ENCODE peak calls at places on chromosomes 7 and 10, in nine cellular contexts. U is A549, G is testis, E is heart right ventricle, T is uterus, N is cardiac muscle cell, Q is PC-3, H is right lobe of liver, Z is GM23338. K is an unnamed sample. For H3K4me1, the result is how much of the 10 kb centered on the place peaks cover.

GRCh38 chr7:38224392-38224791 is 46.3 kb downstream of the STARD3NL start:
- DNase-seq in G (no peak), N (no peak), Z (no peak), T (no peak), U (no peak), H (no peak), Q (no peak), E (no peak), K (no peak)

GRCh38 chr7:107501593-107501992 is 31.7 kb downstream of the GPR22 start:
- DNase-seq in U (peak), T (no peak), E (no peak), H (no peak), Z (peak), N (peak), Q (peak), G (peak), K (no peak)

GRCh38 chr10:123583639-123584418 is 82.3 kb upstream of the GPR26 start:
- DNase-seq in N (peak), G (peak), Q (peak), H (peak), Z (peak), E (peak), U (peak), T (peak), K (no peak)

GRCh38 chr10:628386-629045 is 61.0 kb downstream of the DIP2C start:
- DNase-seq in Q (no peak), H (peak), T (no peak), E (no peak), U (no peak), G (no peak), Z (no peak), N (no peak), K (no peak)

GRCh38 chr10:26486985-26487850 is 49.1 kb downstream of the APBB1IP start:
- DNase-seq in T (peak), E (no peak), Q (peak), G (no peak), U (peak), H (no peak), N (peak), Z (no peak), K (peak)

GRCh38 chr10:31706921-31707571 is 221.6 kb downstream of the ARHGAP12 start:
- DNase-seq in Q (no peak), E (peak), Z (no peak), G (peak), U (no peak), H (no peak), N (peak), T (peak), K (no peak)

GRCh38 chr10:61937631-61938284 is 36.3 kb downstream of the ARID5B start:
- DNase-seq in U (no peak), N (peak), H (no peak), G (no peak), T (no peak), Z (no peak), E (no peak), Q (peak), K (no peak)

GRCh38 chr10:125144693-125145623 is 15.4 kb downstream of the CTBP2 start:
- DNase-seq in N (peak), Z (peak), H (no peak), Q (no peak), U (peak), E (peak), G (peak), T (peak), K (no peak)

GRCh38 chr7:73918926-73919693 is 58.2 kb downstream of the TMEM270 start:
- DNase-seq in U (no peak), H (no peak), Q (no peak), E (no peak), T (no peak), G (no peak), Z (peak), N (no peak), K (no peak)

GRCh38 chr7:99098824-99099498 is 44.9 kb downstream of the SMURF1 start:
- DNase-seq in T (no peak), Q (peak), H (no peak), Z (peak), N (peak), U (peak), G (no peak), E (no peak), K (no peak)

GRCh38 chr7:29277436-29278215 is 83.1 kb downstream of the CHN2 start:
- DNase-seq in U (no peak), Z (no peak), T (no peak), G (no peak), E (no peak), H (no peak), N (no peak), Q (no peak), K (no peak)

GRCh38 chr7:28020302-28020940 is 160.2 kb downstream of the JAZF1 start:
- DNase-seq in U (peak), E (peak), Q (peak), N (peak), G (peak), Z (peak), T (peak), H (peak), K (no peak)

GRCh38 chr7:94375167-94375566 is 19.5 kb upstream of the COL1A2 start:
- DNase-seq in H (no peak), E (peak), G (peak), T (peak), N (peak), Z (peak), Q (no peak), U (no peak), K (no peak)

GRCh38 chr10:18582803-18583202 is 68.6 kb downstream of the NSUN6 start:
- DNase-seq in T (no peak), Z (no peak), H (no peak), G (no peak), E (no peak), Q (no peak), U (no peak), N (peak), K (no peak)

GRCh38 chr7:27178366-27178765 is 4.2 kb upstream of the HOXA10 start:
- DNase-seq in U (no peak), Q (no peak), T (peak), E (no peak), Z (no peak), N (no peak), G (no peak), H (no peak), K (peak)

GRCh38 chr10:4474829-4475228 is 351.2 kb upstream of the AKR1E2 start:
- DNase-seq in E (no peak), N (no peak), G (no peak), U (no peak), H (no peak), T (no peak), Q (peak), Z (no peak), K (no peak)

GRCh38 chr10:49272251-49273081 is 26.5 kb upstream of the C10orf71 start:
- DNase-seq in E (peak), T (peak), U (no peak), G (no peak), H (no peak), N (peak), Z (no peak), Q (no peak), K (no peak)

GRCh38 chr7:68321076-68321639 is 1277.1 kb upstream of the AUTS2 start:
- DNase-seq in T (peak), G (peak), U (peak), Q (peak), Z (no peak), N (no peak), E (peak), H (peak), K (no peak)

GRCh38 chr7:25541064-25541463 is 312.8 kb upstream of the NPVF start:
- DNase-seq in E (no peak), Q (no peak), Z (no peak), N (no peak), U (no peak), T (no peak), H (no peak), G (no peak), K (no peak)

GRCh38 chr7:25537678-25538375 is 309.5 kb upstream of the NPVF start:
- DNase-seq in N (no peak), T (no peak), Z (no peak), G (no peak), E (no peak), Q (no peak), U (no peak), H (no peak), K (no peak)
- H3K27ac ChIP-seq in N (no peak), T (no peak), Z (no peak), G (no peak), E (no peak), Q (no peak), U (no peak), H (no peak), K (no peak)

GRCh38 chr7:137925091-137925490 is 76.8 kb downstream of the CREB3L2 start:
- DNase-seq in T (no peak), G (no peak), E (no peak), U (no peak), H (no peak), Z (no peak), Q (no peak), N (no peak), K (no peak)

GRCh38 chr7:137919987-137920386 is 73.2 kb upstream of the DGKI start:
- DNase-seq in G (no peak), U (no peak), Q (no peak), Z (peak), T (no peak), E (no peak), H (no peak), N (no peak), K (no peak)

GRCh38 chr7:137916980-137917645 is 70.3 kb upstream of the DGKI start:
- DNase-seq in H (no peak), T (no peak), E (no peak), N (no peak), G (no peak), Q (no peak), Z (no peak), U (no peak), K (no peak)

GRCh38 chr7:137923380-137923779 is 76.6 kb upstream of the DGKI start:
- DNase-seq in N (no peak), U (peak), G (no peak), T (no peak), E (no peak), Z (no peak), H (no peak), Q (peak), K (no peak)

DNA sequence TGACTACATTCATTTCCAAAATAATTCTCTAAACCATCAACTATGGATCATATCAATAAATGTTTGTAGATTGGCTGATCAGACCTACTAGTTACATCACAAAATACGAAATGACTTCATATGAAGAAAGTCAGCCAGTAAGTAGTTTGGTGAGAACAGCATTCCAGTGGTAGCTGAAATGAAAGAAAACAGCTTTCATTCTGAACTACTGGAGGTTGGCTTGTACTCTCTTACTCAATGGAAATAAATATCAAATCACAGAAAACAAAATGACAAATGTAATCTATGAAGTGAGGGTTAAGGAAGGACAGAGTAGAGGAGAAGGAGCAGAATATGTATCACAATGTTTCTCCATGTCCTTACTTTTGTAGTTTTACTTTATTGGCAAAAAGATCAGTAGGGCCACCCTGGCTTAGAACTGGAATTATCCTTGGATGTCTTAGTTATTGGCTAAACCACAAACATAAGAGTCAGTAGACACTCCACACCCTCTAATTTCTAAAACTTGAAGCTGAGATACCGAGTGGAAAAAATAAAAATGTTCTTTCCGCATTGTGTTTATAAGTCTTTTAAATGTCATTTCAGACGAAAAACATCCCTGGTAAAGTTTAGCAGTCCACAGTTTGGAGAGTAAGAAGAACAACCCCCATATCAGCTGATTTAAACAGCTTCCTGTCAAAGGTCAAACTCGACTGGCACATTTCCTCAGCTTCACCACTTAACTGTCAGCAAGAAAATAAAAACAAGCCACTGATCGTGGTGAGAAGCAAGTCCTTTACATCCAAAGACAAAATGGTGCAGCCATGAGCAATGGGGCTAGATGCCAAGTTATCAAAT is 74.1 kb upstream of the DGKI start:
- DNase-seq in Q (no peak), N (peak), T (peak), Z (no peak), G (no peak), U (no peak), E (no peak), H (no peak), K (no peak)
- H3K4me1 ChIP-seq in Q (under half), N (under half), T (under half), Z (under half), G (under half), U (under half), E (under half), H (under half), K (under half)

GRCh38 chr10:101218423-101219136 is 10.7 kb downstream of the LBX1 start:
- DNase-seq in N (no peak), Q (no peak), H (no peak), G (no peak), T (no peak), E (no peak), Z (no peak), U (no peak), K (no peak)

GRCh38 chr10:101216631-101217425 is 12.4 kb downstream of the LBX1 start:
- DNase-seq in Q (no peak), H (no peak), Z (peak), N (no peak), G (no peak), E (no peak), U (no peak), T (no peak), K (no peak)

GRCh38 chr10:101219137-101219945 is 9.9 kb downstream of the LBX1 start:
- DNase-seq in Z (no peak), U (no peak), Q (peak), T (no peak), E (no peak), H (no peak), N (no peak), G (no peak), K (no peak)

GRCh38 chr10:101216207-101216607 is 13.1 kb downstream of the LBX1 start:
- DNase-seq in Z (peak), H (no peak), G (no peak), N (no peak), E (no peak), U (no peak), Q (no peak), T (no peak), K (no peak)

GRCh38 chr10:101217450-101218281 is 11.6 kb downstream of the LBX1 start:
- DNase-seq in E (no peak), Q (peak), N (peak), H (no peak), T (no peak), U (peak), G (peak), Z (peak), K (no peak)
- TF ChIP-seq CTCF in E (peak), Q (peak), N (peak), H (no peak), T (no peak), U (peak), G (no peak), Z (peak), K (no peak)

GRCh38 chr10:42939237-42939636 is 137.6 kb upstream of the RET start:
- DNase-seq in Z (no peak), E (no peak), Q (no peak), H (no peak), N (no peak), G (no peak), U (no peak), T (no peak), K (no peak)
- H3K27ac ChIP-seq in Z (no peak), E (no peak), Q (no peak), H (no peak), N (no peak), G (no peak), U (no peak), T (no peak), K (no peak)

DNA sequence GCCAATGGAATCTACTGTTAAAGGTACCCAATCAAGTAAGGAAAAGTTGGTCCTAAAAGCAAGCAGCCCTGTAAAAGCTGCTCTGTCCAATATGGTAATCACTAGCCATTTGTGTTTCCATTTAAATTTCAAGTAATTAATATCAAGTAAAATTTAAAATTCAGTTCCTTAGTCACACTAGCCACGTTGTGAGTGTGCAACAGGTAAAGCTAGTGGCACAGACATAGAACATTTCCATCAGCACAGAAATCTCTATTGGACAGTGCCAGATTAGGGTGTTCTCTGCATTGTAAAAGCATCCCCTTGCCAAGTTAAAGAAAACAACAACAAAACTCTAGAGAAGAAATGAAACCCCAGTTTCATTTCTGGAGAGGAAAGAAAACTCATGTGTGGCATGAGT is 4.4 kb downstream of the CAV1 start:
- DNase-seq in N (no peak), G (no peak), T (no peak), E (no peak), H (no peak), U (no peak), Z (no peak), Q (no peak), K (no peak)
- H3K4me1 ChIP-seq in N (under half), G (under half), T (under half), E (half or more), H (under half), U (half or more), Z (under half), Q (under half), K (under half)

GRCh38 chr10:77082601-77083252 is 554.9 kb downstream of the KCNMA1 start:
- DNase-seq in U (no peak), G (no peak), E (no peak), Q (no peak), Z (peak), H (no peak), T (no peak), N (no peak), K (no peak)
- TF ChIP-seq CTCF in U (no peak), G (no peak), E (no peak), Q (no peak), Z (peak), H (no peak), T (no peak), N (peak), K (no peak)

GRCh38 chr7:80078882-80079281 is 55.7 kb upstream of the GNAI1 start:
- DNase-seq in N (no peak), T (no peak), G (no peak), Q (no peak), E (no peak), U (no peak), Z (no peak), H (no peak), K (no peak)
- H3K27ac ChIP-seq in N (no peak), T (no peak), G (no peak), Q (no peak), E (no peak), U (no peak), Z (no peak), H (no peak), K (no peak)

GRCh38 chr10:76550806-76551205 is 1086.8 kb downstream of the KCNMA1 start:
- DNase-seq in U (no peak), Q (no peak), T (peak), H (no peak), G (no peak), N (peak), E (no peak), Z (peak), K (no peak)

GRCh38 chr10:76555271-76555670 is 1082.3 kb downstream of the KCNMA1 start:
- DNase-seq in U (no peak), G (no peak), Z (no peak), N (no peak), T (no peak), H (no peak), Q (no peak), E (no peak), K (no peak)

GRCh38 chr10:76554478-76554877 is 1083.1 kb downstream of the KCNMA1 start:
- DNase-seq in Q (no peak), G (no peak), N (no peak), E (no peak), T (no peak), H (no peak), U (no peak), Z (no peak), K (no peak)

GRCh38 chr10:76553700-76554470 is 1083.7 kb downstream of the KCNMA1 start:
- DNase-seq in G (no peak), T (no peak), E (no peak), U (no peak), N (peak), Q (no peak), H (no peak), Z (no peak), K (no peak)

DNA sequence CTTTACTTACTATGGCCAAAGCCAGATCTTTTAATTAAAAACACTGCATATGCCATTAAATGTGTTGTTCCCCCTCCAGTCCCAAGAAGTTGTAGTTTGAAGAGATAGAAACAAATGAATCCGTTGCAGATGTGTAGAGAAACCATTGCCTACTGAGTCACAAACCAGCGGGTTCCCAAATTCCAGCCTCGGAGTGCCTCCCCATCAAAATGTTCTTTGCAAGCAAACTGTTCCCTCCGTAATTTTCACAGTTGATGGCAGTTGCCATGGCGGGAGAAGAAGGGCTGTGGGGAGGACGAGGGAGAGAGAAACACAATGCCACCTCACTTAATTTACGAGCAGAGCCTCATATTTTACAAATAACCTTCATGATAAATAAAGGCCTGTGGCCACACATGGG is 1084.4 kb downstream of the KCNMA1 start:
- DNase-seq in U (no peak), Z (no peak), T (no peak), E (no peak), G (no peak), H (no peak), N (no peak), Q (no peak), K (no peak)
- H3K4me1 ChIP-seq in U (under half), Z (under half), T (under half), E (under half), G (under half), H (under half), N (half or more), Q (under half), K (under half)

GRCh38 chr10:78808736-78809135 is 260.0 kb upstream of the ZMIZ1 start:
- DNase-seq in N (no peak), T (no peak), Q (no peak), H (no peak), G (no peak), E (no peak), Z (no peak), U (no peak), K (no peak)

GRCh38 chr10:78805176-78805575 is 263.6 kb upstream of the ZMIZ1 start:
- DNase-seq in G (peak), U (peak), N (peak), Z (no peak), T (peak), H (no peak), Q (peak), E (peak), K (no peak)

GRCh38 chr10:78804356-78805032 is 264.3 kb upstream of the ZMIZ1 start:
- DNase-seq in E (peak), G (no peak), N (peak), T (no peak), U (no peak), H (no peak), Q (no peak), Z (no peak), K (no peak)

GRCh38 chr10:78807504-78808202 is 261.1 kb upstream of the ZMIZ1 start:
- DNase-seq in G (no peak), U (no peak), H (no peak), N (no peak), E (no peak), Q (no peak), T (no peak), Z (no peak), K (no peak)

GRCh38 chr10:78806805-78807221 is 262.0 kb upstream of the ZMIZ1 start:
- DNase-seq in G (no peak), Z (no peak), N (no peak), Q (peak), U (no peak), H (no peak), T (no peak), E (no peak), K (no peak)
- TF ChIP-seq CTCF in G (no peak), Z (no peak), N (no peak), Q (no peak), U (no peak), H (no peak), T (no peak), E (no peak), K (no peak)

DNA sequence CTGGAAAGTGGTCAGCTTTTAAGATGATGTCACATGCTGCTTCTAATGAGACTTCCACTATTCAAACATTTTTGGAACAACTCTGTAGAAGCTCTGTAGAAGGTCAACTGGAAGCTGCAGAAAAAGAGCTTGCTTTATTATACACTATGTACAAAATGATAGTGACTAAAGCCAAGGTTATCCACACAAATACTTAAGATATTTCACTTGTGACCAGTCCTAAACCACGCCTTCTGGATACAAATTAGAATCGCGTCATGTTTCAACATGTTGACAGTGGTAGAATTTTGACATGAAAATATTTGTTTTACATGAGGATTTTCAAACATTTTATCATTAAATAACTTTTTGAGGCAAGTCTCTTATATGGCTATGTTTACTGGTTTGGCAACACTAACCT is 499.6 kb upstream of the PHF14 start:
- DNase-seq in H (no peak), N (no peak), U (peak), T (no peak), Q (peak), Z (no peak), G (no peak), E (no peak), K (no peak)
- H3K27ac ChIP-seq in H (no peak), N (no peak), U (no peak), T (no peak), Q (no peak), Z (no peak), G (no peak), E (no peak), K (no peak)